ENCODE peak calls at places on chromosomes 5 and 9, in six cellular contexts. K, Y, E, N, V and G are unnamed samples.

GRCh38 chr5:153613143-153613542 is 122.7 kb downstream of the GRIA1 start:
- DNase-seq in K (no peak), Y (no peak), E (no peak), N (peak; percentile 18), V (no peak), G (no peak)

GRCh38 chr9:108972626-108973209 is 38.5 kb downstream of the ABITRAM start:
- DNase-seq in K (no peak), Y (no peak), E (no peak), N (peak; percentile 52), V (no peak), G (peak; percentile 3)

GRCh38 chr5:25716680-25717079 is 1071.9 kb upstream of the CDH10 start:
- DNase-seq in K (no peak), Y (no peak), E (no peak), N (no peak), V (no peak), G (no peak)

GRCh38 chr5:16744164-16744880 is 127.5 kb upstream of the RETREG1 start:
- DNase-seq in K (no peak), Y (no peak), E (no peak), N (no peak), V (no peak), G (no peak)

GRCh38 chr5:133924221-133924920 is 44.1 kb downstream of the C5orf15 start:
- DNase-seq in K (no peak), Y (no peak), E (no peak), N (no peak), V (no peak), G (no peak)

GRCh38 chr9:89442981-89443817 is 54.7 kb downstream of the SEMA4D start:
- DNase-seq in K (no peak), Y (no peak), E (no peak), N (peak; percentile 12), V (peak; percentile 66), G (no peak)

GRCh38 chr5:64147849-64148441 is 17.7 kb upstream of the RNF180 start:
- DNase-seq in K (peak; percentile 44), Y (peak; percentile 49), E (peak; percentile 76), N (peak; percentile 57), V (peak; percentile 57), G (peak; percentile 7)

GRCh38 chr5:149472399-149472798 is 78.8 kb downstream of the CSNK1A1 start:
- DNase-seq in K (no peak), Y (no peak), E (no peak), N (no peak), V (no peak), G (no peak)

GRCh38 chr9:33170464-33171156 is 3.5 kb upstream of the B4GALT1 start:
- DNase-seq in K (peak; percentile 64), Y (no peak), E (peak; percentile 47), N (no peak), V (no peak), G (no peak)

GRCh38 chr9:92463989-92464388 is 18.3 kb downstream of the ASPN start:
- DNase-seq in K (no peak), Y (no peak), E (no peak), N (peak; percentile 85), V (peak; percentile 70), G (peak; percentile 78)

GRCh38 chr5:172852490-172853354 is 18.7 kb downstream of the ERGIC1 start:
- DNase-seq in K (no peak), Y (no peak), E (no peak), N (peak; percentile 32), V (no peak), G (no peak)

GRCh38 chr5:168048486-168048885 is 243.0 kb upstream of the WWC1 start:
- DNase-seq in K (no peak), Y (no peak), E (no peak), N (no peak), V (no peak), G (no peak)

GRCh38 chr5:5270161-5270560 is 130.0 kb downstream of the ADAMTS16 start:
- DNase-seq in K (no peak), Y (no peak), E (no peak), N (no peak), V (no peak), G (no peak)

DNA sequence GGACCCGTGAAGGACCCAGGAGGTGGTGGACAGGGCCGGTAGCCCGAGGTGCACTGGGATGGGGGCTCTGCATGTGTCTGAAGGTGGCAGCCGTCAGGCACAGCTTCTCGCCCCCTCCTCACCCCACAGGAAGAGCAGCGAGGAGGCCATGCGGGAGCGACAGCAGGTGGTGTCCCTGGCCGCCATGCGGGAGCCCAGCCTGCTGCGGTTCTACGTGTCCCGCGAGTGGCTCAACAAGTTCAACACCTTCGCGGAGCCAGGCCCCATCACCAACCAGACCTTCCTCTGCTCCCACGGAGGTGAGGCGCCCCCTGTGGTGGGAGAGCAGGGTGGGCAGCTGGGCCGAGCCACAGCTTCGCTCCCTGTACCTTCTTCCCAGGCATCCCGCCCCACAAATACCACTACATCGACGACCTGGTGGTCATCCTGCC is 39.9 kb downstream of the USP20 start:
- DNase-seq in K (no peak), Y (no peak), E (no peak), N (no peak), V (no peak), G (no peak)
- TF ChIP-seq CTCF in K (no peak), Y (no peak), E (no peak), N (peak; percentile 15), V (peak; percentile 42), G (no peak)

GRCh38 chr9:17942498-17942897 is 363.6 kb downstream of the SH3GL2 start:
- DNase-seq in K (no peak), Y (no peak), E (no peak), N (no peak), V (no peak), G (no peak)
- H3K4me3 ChIP-seq in K (no peak overlapping the region), Y (no peak overlapping the region), E (no peak overlapping the region), N (no peak overlapping the region), V (no peak overlapping the region), G (no peak overlapping the region)

GRCh38 chr5:141100243-141100805 is at the start of gene PCDHB3:
- DNase-seq in K (no peak), Y (no peak), E (peak; percentile 65), N (peak; percentile 5), V (no peak), G (peak; percentile 32)
- TF ChIP-seq CTCF in K (peak; percentile 22), Y (no peak), E (no peak), N (peak; percentile 22), V (peak; percentile 36), G (peak; percentile 47)

DNA sequence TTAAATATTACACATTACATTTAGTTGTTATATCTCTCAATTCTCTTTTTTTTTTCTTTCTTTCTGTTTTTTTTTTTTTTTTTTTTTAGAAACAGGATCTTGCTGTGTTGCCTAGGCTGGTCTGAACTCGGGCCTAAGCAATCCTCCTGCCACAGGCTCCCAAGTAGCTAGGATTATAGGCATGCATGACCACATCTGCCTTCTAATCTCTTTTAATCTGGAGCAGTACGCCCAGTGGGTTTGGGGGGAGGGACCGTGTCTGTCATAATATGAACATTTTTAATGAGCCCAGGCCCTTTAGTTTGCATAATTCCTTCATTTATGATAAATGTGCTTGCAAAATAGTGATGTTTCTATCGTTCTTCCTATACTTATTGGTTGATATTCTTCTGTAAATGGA is 10.3 kb downstream of the RHOBTB3 start:
- DNase-seq in K (no peak), Y (no peak), E (no peak), N (no peak), V (no peak), G (no peak)
- H3K4me3 ChIP-seq in K (no peak overlapping the region), Y (no peak overlapping the region), E (no peak overlapping the region), N (no peak overlapping the region), V (no peak overlapping the region), G (no peak overlapping the region)

DNA sequence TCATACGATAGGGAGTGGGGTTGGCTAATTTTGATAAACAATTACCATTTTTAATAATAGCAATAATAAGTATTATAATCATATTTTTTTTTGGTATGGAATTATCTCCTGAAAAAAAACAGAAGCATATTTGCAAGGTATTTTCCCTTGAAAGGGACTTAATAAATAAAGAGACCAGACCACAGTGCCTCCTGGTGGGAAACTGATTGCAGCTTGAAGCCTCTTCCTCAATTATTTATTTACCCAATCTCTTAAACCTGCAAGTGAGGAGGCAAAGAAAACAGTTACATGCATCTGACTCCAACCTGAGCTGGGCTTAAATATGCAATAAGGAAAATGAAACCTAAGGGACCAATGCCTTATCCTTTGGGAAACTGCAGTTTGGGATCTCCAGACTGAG is 388.1 kb upstream of the ACO1 start:
- DNase-seq in K (no peak), Y (no peak), E (no peak), N (no peak), V (no peak), G (no peak)
- TF ChIP-seq CTCF in K (no peak), Y (no peak), E (no peak), N (no peak), V (no peak), G (no peak)

GRCh38 chr5:115070737-115071136 is 99.0 kb downstream of the TRIM36 start:
- DNase-seq in K (no peak), Y (no peak), E (no peak), N (no peak), V (no peak), G (no peak)

GRCh38 chr5:115072266-115073056 is 97.2 kb downstream of the TRIM36 start:
- DNase-seq in K (no peak), Y (peak; percentile 47), E (no peak), N (no peak), V (no peak), G (no peak)

GRCh38 chr5:115069087-115069968 is 100.4 kb downstream of the TRIM36 start:
- DNase-seq in K (no peak), Y (peak; percentile 18), E (no peak), N (peak; percentile 51), V (peak; percentile 50), G (peak; percentile 13)

GRCh38 chr5:115068239-115069086 is 101.2 kb downstream of the TRIM36 start:
- DNase-seq in K (no peak), Y (peak; percentile 3), E (no peak), N (peak; percentile 9), V (peak; percentile 58), G (no peak)
- H3K4me3 ChIP-seq in K (no peak overlapping the region), Y (no peak overlapping the region), E (no peak overlapping the region), N (no peak overlapping the region), V (no peak overlapping the region), G (no peak overlapping the region)

GRCh38 chr5:86757824-86758223 is 140.1 kb downstream of the COX7C start:
- DNase-seq in K (no peak), Y (no peak), E (no peak), N (peak; percentile 58), V (no peak), G (no peak)
- TF ChIP-seq CTCF in K (no peak), Y (no peak), E (no peak), N (no peak), V (no peak), G (no peak)

DNA sequence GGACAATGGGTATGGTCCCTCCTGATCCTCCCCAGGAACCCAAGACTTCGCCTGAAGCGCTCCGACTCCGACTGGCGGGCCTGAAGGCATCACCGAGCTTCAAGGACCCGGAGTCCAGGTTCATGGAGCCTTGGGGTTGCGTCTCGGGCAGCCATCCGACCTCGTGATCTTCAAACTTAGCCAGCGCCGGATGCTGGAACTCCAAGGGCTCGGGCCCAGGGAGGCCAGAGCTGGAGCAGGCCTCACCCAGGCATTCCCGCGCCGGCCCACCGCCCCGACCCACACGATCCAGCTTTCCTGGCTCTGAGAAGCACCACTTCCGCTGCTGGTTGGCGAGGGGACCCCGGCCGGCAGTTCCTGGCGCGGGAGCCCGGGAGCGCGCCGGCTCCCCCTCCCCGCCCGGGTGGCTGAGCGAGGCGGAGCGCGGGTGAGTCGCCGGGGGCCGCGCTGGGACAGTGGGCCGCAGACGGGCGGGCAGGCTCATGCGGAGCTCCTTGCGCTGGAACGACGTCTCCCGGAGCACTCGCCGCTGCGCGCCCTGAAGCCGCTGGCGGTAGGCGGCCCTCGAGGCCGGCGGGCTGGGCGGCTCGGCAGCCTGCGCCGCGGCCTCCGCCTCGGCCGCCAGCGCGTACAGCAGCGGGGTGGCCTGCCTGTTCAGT is 5.2 kb downstream of the SHROOM1 start:
- DNase-seq in K (no peak), Y (no peak), E (no peak), N (no peak), V (no peak), G (no peak)
- H3K4me3 ChIP-seq in K (peak overlapping the region; percentile 24), Y (no peak overlapping the region), E (no peak overlapping the region), N (no peak overlapping the region), V (no peak overlapping the region), G (no peak overlapping the region)

GRCh38 chr9:98259791-98260190 is 4.3 kb upstream of the TBC1D2 start:
- DNase-seq in K (no peak), Y (no peak), E (no peak), N (no peak), V (no peak), G (no peak)
- TF ChIP-seq CTCF in K (no peak), Y (no peak), E (no peak), N (no peak), V (no peak), G (peak; percentile 5)